ENCODE peak calls at places on chromosome 18, in eight cellular contexts. Q is A549, F is GM12878, Y is ovary, V is upper lobe of left lung, H is right lobe of liver, A is body of pancreas, E is esophagus muscularis mucosa. I is an unnamed sample.

GRCh38 chr18:77650799-77651385 is 401.2 kb downstream of the GALR1 start:
- DNase-seq in Q (peak), F (no peak), Y (peak), V (peak), H (peak), A (peak), E (peak), I (peak)

GRCh38 chr18:61605376-61606067 is 272.3 kb downstream of the CDH20 start:
- DNase-seq in Q (no peak), F (no peak), Y (no peak), V (no peak), H (no peak), A (no peak), E (no peak), I (no peak)

GRCh38 chr18:45755936-45756335 is 32.0 kb downstream of the SLC14A1 start:
- DNase-seq in Q (no peak), F (no peak), Y (peak), V (peak), H (peak), A (peak), E (no peak), I (no peak)

GRCh38 chr18:46630160-46630559 is 26.9 kb downstream of the LOXHD1 start:
- DNase-seq in Q (no peak), F (peak), Y (no peak), V (no peak), H (no peak), A (no peak), E (peak), I (no peak)

GRCh38 chr18:27750014-27750413 is 426.9 kb downstream of the CDH2 start:
- DNase-seq in Q (no peak), F (no peak), Y (no peak), V (no peak), H (peak), A (peak), E (no peak), I (no peak)

GRCh38 chr18:65659912-65660311 is 90.9 kb upstream of the CDH7 start:
- DNase-seq in Q (no peak), F (no peak), Y (no peak), V (no peak), H (no peak), A (no peak), E (no peak), I (no peak)

GRCh38 chr18:10563886-10564285 is 38.1 kb downstream of the NAPG start:
- DNase-seq in Q (no peak), F (no peak), Y (no peak), V (no peak), H (no peak), A (no peak), E (no peak), I (no peak)

GRCh38 chr18:76657428-76657827 is 162.4 kb upstream of the ZNF516 start:
- DNase-seq in Q (no peak), F (no peak), Y (no peak), V (no peak), H (no peak), A (no peak), E (no peak), I (no peak)

GRCh38 chr18:78073275-78073674 is 823.6 kb downstream of the GALR1 start:
- DNase-seq in Q (no peak), F (no peak), Y (no peak), V (no peak), H (no peak), A (no peak), E (peak), I (no peak)

GRCh38 chr18:75797046-75797445 is 369.5 kb upstream of the SMIM21 start:
- DNase-seq in Q (no peak), F (no peak), Y (no peak), V (no peak), H (no peak), A (no peak), E (no peak), I (no peak)

GRCh38 chr18:75088622-75089211 is 120.2 kb downstream of the PTGR3 start:
- DNase-seq in Q (no peak), F (no peak), Y (no peak), V (no peak), H (no peak), A (no peak), E (no peak), I (no peak)

GRCh38 chr18:76589866-76590265 is 94.8 kb upstream of the ZNF516 start:
- DNase-seq in Q (no peak), F (no peak), Y (no peak), V (no peak), H (no peak), A (no peak), E (no peak), I (no peak)

GRCh38 chr18:49933530-49933929 is 120.2 kb upstream of the ACAA2 start:
- DNase-seq in Q (no peak), F (no peak), Y (no peak), V (no peak), H (no peak), A (no peak), E (no peak), I (no peak)

GRCh38 chr18:37483221-37483971 is 82.2 kb downstream of the CELF4 start:
- DNase-seq in Q (no peak), F (no peak), Y (no peak), V (no peak), H (no peak), A (peak), E (no peak), I (no peak)

GRCh38 chr18:78196280-78196679 is 783.3 kb upstream of the SALL3 start:
- DNase-seq in Q (no peak), F (no peak), Y (no peak), V (no peak), H (no peak), A (no peak), E (no peak), I (no peak)

GRCh38 chr18:73408434-73408833 is 540.6 kb upstream of the NETO1 start:
- DNase-seq in Q (no peak), F (no peak), Y (no peak), V (no peak), H (no peak), A (no peak), E (no peak), I (no peak)

GRCh38 chr18:28078849-28079248 is 98.1 kb downstream of the CDH2 start:
- DNase-seq in Q (no peak), F (no peak), Y (no peak), V (no peak), H (no peak), A (no peak), E (no peak), I (no peak)

GRCh38 chr18:44180683-44181082 is 500.0 kb upstream of the SETBP1 start:
- DNase-seq in Q (no peak), F (no peak), Y (no peak), V (no peak), H (no peak), A (no peak), E (no peak), I (no peak)

GRCh38 chr18:40371673-40372072 is 1583.4 kb upstream of the PIK3C3 start:
- DNase-seq in Q (no peak), F (no peak), Y (no peak), V (no peak), H (no peak), A (no peak), E (no peak), I (no peak)

GRCh38 chr18:5490753-5491240 is 53.0 kb downstream of the EPB41L3 start:
- DNase-seq in Q (no peak), F (no peak), Y (no peak), V (no peak), H (no peak), A (no peak), E (no peak), I (no peak)

GRCh38 chr18:55927831-55928230 is 339.8 kb upstream of the TCF4 start:
- DNase-seq in Q (no peak), F (no peak), Y (no peak), V (no peak), H (no peak), A (no peak), E (no peak), I (no peak)

GRCh38 chr18:37717656-37718055 is 152.1 kb upstream of the CELF4 start:
- DNase-seq in Q (no peak), F (no peak), Y (no peak), V (no peak), H (no peak), A (no peak), E (no peak), I (no peak)

GRCh38 chr18:55918449-55918848 is 330.5 kb upstream of the TCF4 start:
- DNase-seq in Q (no peak), F (no peak), Y (no peak), V (no peak), H (no peak), A (no peak), E (no peak), I (no peak)

GRCh38 chr18:48538531-48539405 is at the start of gene CTIF:
- DNase-seq in Q (peak), F (peak), Y (peak), V (peak), H (peak), A (peak), E (peak), I (peak)
- TF ChIP-seq POLR2A in Q (peak), F (peak), Y (no peak), V (peak), H (peak), A (peak), E (no peak), I (no peak)

GRCh38 chr18:31243740-31244512 is 74.0 kb upstream of the DSG1 start:
- DNase-seq in Q (no peak), F (no peak), Y (no peak), V (no peak), H (no peak), A (no peak), E (no peak), I (no peak)
- H3K4me3 ChIP-seq in Q (no peak), F (no peak), Y (no peak), V (no peak), H (peak), A (no peak), E (no peak), I (no peak)

GRCh38 chr18:12948055-12948804 is 419 bp downstream of the SEH1L start:
- DNase-seq in Q (peak), F (peak), Y (peak), V (peak), H (peak), A (peak), E (peak), I (peak)
- TF ChIP-seq POLR2A in Q (peak), F (peak), Y (peak), V (peak), H (peak), A (peak), E (peak), I (peak)

GRCh38 chr18:79524181-79525078 is 128.7 kb downstream of the NFATC1 start:
- DNase-seq in Q (no peak), F (no peak), Y (peak), V (peak), H (peak), A (peak), E (no peak), I (peak)
- H3K4me3 ChIP-seq in Q (no peak), F (no peak), Y (no peak), V (peak), H (no peak), A (no peak), E (no peak), I (peak)

DNA sequence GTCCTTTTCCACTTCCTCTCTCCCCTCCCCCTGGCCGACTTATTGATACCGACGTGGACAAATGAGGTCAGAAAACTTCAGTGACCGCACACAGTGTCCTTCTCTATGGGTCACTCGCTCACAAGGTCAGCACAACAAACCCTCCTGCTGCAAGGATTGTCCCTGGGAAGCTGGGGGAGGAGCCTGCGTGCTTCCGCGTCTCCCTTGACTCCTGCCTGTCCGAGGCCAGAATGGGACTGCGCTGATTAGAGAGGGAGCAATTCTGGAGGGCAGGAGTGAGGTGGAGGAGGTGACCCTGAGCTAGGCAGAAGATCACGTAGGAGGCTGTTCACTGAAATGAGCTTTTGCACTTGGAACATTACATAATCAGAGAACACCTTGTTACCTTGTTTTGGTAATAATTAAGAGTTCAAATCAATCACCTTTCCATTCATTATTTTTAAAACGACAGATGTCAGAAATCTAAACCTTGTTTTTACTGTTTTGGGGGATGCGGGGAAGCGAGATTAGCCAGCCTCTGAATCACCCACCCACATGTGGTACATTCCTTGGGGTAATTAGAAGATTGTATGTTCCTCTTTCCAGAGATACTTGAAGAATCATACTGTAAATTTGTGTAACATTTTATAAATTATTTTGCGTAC is 70.6 kb downstream of the CTAGE1 start:
- DNase-seq in Q (no peak), F (no peak), Y (peak), V (peak), H (peak), A (peak), E (peak), I (no peak)
- TF ChIP-seq POLR2A in Q (no peak), F (no peak), Y (peak), V (peak), H (peak), A (peak), E (no peak), I (peak)

GRCh38 chr18:79258447-79258846 is 137.3 kb upstream of the NFATC1 start:
- DNase-seq in Q (no peak), F (no peak), Y (no peak), V (no peak), H (no peak), A (no peak), E (peak), I (no peak)
- H3K4me3 ChIP-seq in Q (no peak), F (no peak), Y (no peak), V (no peak), H (no peak), A (no peak), E (no peak), I (no peak)

GRCh38 chr18:58044370-58045264 is 591 bp downstream of the NEDD4L start:
- DNase-seq in Q (peak), F (no peak), Y (peak), V (peak), H (peak), A (peak), E (no peak), I (peak)
- TF ChIP-seq POLR2A in Q (no peak), F (peak), Y (no peak), V (peak), H (peak), A (peak), E (no peak), I (peak)

GRCh38 chr18:69152436-69152835 is 248.3 kb upstream of the DOK6 start:
- DNase-seq in Q (no peak), F (no peak), Y (no peak), V (no peak), H (no peak), A (no peak), E (no peak), I (no peak)
- H3K4me3 ChIP-seq in Q (no peak), F (no peak), Y (no peak), V (no peak), H (no peak), A (no peak), E (no peak), I (no peak)

GRCh38 chr18:58581265-58581664 is 47.6 kb downstream of the ALPK2 start:
- DNase-seq in Q (peak), F (no peak), Y (no peak), V (no peak), H (no peak), A (no peak), E (no peak), I (no peak)
- TF ChIP-seq POLR2A in Q (no peak), F (no peak), Y (no peak), V (no peak), H (no peak), A (no peak), E (no peak), I (no peak)

DNA sequence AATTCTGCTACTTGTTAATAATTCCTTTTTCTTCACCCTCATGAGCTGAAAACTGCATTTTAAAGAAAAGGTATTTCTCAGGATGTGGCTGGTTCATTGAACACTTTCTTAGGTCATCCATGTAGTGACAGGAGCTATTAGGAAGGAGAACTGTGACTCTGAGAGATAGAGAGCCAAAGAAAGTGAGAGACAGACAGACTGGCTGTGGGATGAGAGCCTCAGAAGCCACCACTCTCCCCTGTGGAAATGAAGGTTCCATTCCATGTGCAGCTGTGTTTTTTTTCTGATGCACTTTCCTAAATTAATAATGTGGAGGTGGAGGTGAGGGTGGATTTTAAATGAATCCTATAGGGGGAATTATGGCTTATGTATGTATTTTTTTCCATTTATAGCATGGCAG is 113.3 kb downstream of the FAM210A start:
- DNase-seq in Q (no peak), F (no peak), Y (no peak), V (no peak), H (no peak), A (no peak), E (peak), I (no peak)
- H3K4me3 ChIP-seq in Q (no peak), F (peak), Y (no peak), V (no peak), H (no peak), A (no peak), E (no peak), I (peak)

I was measured in Peyer's patch.